ENCODE peak calls at places on chromosomes 7 and 10, in four cellular contexts. V is keratinocyte, P is IMR-90, X is AG04449. G is an unnamed sample.

GRCh38 chr7:55526770-55527169 is 45.5 kb downstream of the VOPP1 start:
- DNase-seq in V (no peak), P (no peak), X (no peak), G (no peak)

GRCh38 chr10:48399056-48399541 is 92.6 kb downstream of the MAPK8 start:
- DNase-seq in V (no peak), P (no peak), X (no peak), G (no peak)

GRCh38 chr7:30986738-30987137 is 23.0 kb downstream of the GHRHR start:
- DNase-seq in V (no peak), P (no peak), X (no peak), G (no peak)

GRCh38 chr10:34080485-34081346 is 734.4 kb downstream of the PARD3 start:
- DNase-seq in V (no peak), P (no peak), X (no peak), G (no peak)

GRCh38 chr7:34523233-34523918 is 134.6 kb upstream of the NPSR1 start:
- DNase-seq in V (no peak), P (no peak), X (no peak), G (no peak)

GRCh38 chr10:112915590-112916572 is 34.2 kb upstream of the TCF7L2 start:
- DNase-seq in V (no peak), P (peak), X (no peak), G (no peak)

GRCh38 chr10:56469482-56469881 is 108.4 kb upstream of the ZWINT start:
- DNase-seq in V (no peak), P (no peak), X (no peak), G (no peak)

GRCh38 chr10:34655286-34656170 is 159.6 kb downstream of the PARD3 start:
- DNase-seq in V (peak), P (peak), X (peak), G (peak)

GRCh38 chr10:85105614-85106013 is 777.2 kb downstream of the CCSER2 start:
- DNase-seq in V (no peak), P (no peak), X (no peak), G (no peak)

GRCh38 chr7:39667354-39667923 is 44.1 kb downstream of the RALA start:
- DNase-seq in V (no peak), P (no peak), X (no peak), G (no peak)

GRCh38 chr10:21572578-21572977 is 38.5 kb downstream of the MLLT10 start:
- DNase-seq in V (no peak), P (peak), X (no peak), G (no peak)

GRCh38 chr10:63935705-63936104 is 414.5 kb downstream of the REEP3 start:
- DNase-seq in V (no peak), P (no peak), X (no peak), G (no peak)
- TF ChIP-seq CTCF in V (peak), P (no peak), X (no peak), G (no peak)

GRCh38 chr10:16992611-16993119 is 136.9 kb downstream of the CUBN start:
- DNase-seq in V (no peak), P (no peak), X (no peak), G (no peak)
- TF ChIP-seq CTCF in V (no peak), P (no peak), X (no peak), G (no peak)

DNA sequence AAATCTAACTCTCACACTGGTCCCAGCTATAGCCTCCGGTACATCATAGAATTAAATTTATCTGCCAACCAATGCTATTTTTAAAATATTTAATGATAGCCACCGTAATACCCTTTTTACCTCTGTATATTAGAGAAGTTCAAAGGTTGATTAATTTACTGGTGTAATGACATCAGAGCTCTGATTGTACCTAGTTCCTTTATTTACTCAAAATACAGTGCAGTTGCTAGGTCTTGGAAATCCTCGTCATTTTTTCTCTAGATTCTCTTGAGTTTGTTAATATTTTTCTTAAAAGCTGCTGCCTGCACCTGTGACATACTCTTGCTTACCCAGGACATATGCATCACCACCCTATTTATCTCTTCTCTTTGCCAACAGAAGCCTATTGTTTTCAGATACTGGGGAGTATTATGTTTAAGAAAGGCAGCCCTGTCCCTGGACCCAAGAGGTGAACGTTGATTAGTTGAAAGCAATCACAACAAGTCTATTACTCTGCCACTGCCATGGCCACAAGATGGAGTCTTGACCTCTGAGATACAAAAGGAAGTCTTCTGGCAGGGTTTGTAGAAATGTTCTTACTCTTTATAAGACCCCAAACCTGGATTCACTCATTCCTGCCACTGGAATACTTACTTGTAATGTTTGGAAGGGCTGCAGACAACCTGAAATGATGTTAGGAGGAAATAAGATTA is 25.6 kb upstream of the TMEM26 start:
- DNase-seq in V (no peak), P (no peak), X (no peak), G (no peak)
- TF ChIP-seq CTCF in V (no peak), P (no peak), X (no peak), G (no peak)

DNA sequence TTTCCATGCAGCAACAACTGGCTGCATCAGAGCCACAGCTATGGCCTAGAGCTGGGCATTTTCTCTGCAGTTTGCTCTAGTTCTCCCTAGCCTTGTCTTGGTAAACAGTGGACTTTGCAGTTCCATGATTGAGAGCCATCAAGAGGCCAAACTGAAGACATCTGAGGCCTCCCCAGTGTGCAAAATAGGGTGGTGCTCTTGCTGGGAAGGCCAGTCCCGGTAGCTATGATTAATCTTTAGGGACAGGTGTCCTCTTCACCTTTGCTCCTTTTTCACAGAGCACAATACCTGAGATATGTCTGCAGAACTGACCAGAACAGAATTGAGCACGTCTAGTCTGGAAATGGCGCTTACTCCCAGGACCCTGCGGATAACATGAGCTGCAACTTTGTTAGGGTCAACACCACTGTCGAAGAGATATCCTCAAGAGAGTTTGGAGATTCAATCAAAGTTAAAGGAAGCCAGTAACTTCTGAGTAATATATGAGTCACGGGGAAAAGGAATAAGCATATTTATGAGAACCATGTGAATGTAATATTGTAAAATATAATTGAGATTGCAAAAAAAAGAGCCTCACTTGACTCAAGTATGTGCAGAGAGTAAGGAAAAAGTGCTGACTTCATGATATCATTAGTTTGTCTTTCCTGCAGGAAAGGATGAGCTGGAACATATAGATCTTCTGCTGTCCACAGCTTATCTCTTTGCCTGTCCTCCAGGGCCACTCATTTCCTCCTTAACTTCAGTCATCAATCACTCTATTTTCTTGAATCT is 76.7 kb downstream of the ANK3 start:
- DNase-seq in V (no peak), P (peak), X (no peak), G (no peak)
- TF ChIP-seq CTCF in V (no peak), P (no peak), X (no peak), G (no peak)

G was measured in activated CD8-positive, alpha-beta T cell treated with anti-CD3 and anti-CD28 coated beads for 36 hours.